ENCODE peak calls at places on chromosome 13, in six cellular contexts. F, O, R, Z, Q and M are unnamed samples.
A peak's percentile ranks its signal among the peaks of the same experiment; 100 is the strongest.

GRCh38 chr13:105719861-105720260 is 815.6 kb downstream of the EFNB2 start:
- DNase-seq in F (no peak), O (no peak), R (no peak), Z (no peak), Q (no peak), M (no peak)

GRCh38 chr13:111505175-111505777 is 184.8 kb downstream of the TEX29 start:
- DNase-seq in F (no peak), O (no peak), R (no peak), Z (no peak), Q (no peak), M (no peak)

GRCh38 chr13:106566682-106567420 is 1.1 kb downstream of the ARGLU1 start:
- DNase-seq in F (no peak), O (no peak), R (peak; percentile 71), Z (peak; percentile 64), Q (peak; percentile 78), M (peak; percentile 26)

GRCh38 chr13:33717775-33718174 is 100.2 kb upstream of the RFC3 start:
- DNase-seq in F (no peak), O (no peak), R (no peak), Z (no peak), Q (no peak), M (no peak)

GRCh38 chr13:30850204-30850866 is 55.7 kb upstream of the MEDAG start:
- DNase-seq in F (no peak), O (no peak), R (peak; percentile 47), Z (peak; percentile 66), Q (no peak), M (no peak)

GRCh38 chr13:99766641-99767045 is 204.9 kb downstream of the ZIC5 start:
- DNase-seq in F (no peak), O (no peak), R (no peak), Z (no peak), Q (no peak), M (peak; percentile 3)

GRCh38 chr13:34371645-34372044 is 553.7 kb downstream of the RFC3 start:
- DNase-seq in F (no peak), O (no peak), R (no peak), Z (no peak), Q (no peak), M (no peak)

GRCh38 chr13:27466513-27466912 is 16.1 kb upstream of the MTIF3 start:
- DNase-seq in F (no peak), O (no peak), R (no peak), Z (no peak), Q (no peak), M (no peak)

GRCh38 chr13:89380101-89380500 is 1708.9 kb downstream of the SLITRK5 start:
- DNase-seq in F (no peak), O (no peak), R (no peak), Z (no peak), Q (no peak), M (no peak)

GRCh38 chr13:21675095-21676007 is 4.5 kb downstream of the FGF9 start:
- DNase-seq in F (no peak), O (no peak), R (no peak), Z (no peak), Q (peak; percentile 70), M (no peak)

GRCh38 chr13:36288794-36289391 is 8.7 kb downstream of the CCDC169 start:
- DNase-seq in F (no peak), O (no peak), R (no peak), Z (no peak), Q (no peak), M (no peak)

GRCh38 chr13:80215368-80215767 is 125.6 kb downstream of the SPRY2 start:
- DNase-seq in F (no peak), O (peak; percentile 57), R (peak; percentile 20), Z (no peak), Q (no peak), M (no peak)

GRCh38 chr13:30154931-30155330 is 152.4 kb downstream of the KATNAL1 start:
- DNase-seq in F (no peak), O (no peak), R (no peak), Z (no peak), Q (no peak), M (no peak)

GRCh38 chr13:103605546-103606326 is 539.5 kb upstream of the SLC10A2 start:
- DNase-seq in F (no peak), O (no peak), R (no peak), Z (no peak), Q (no peak), M (no peak)

GRCh38 chr13:59236979-59237378 is 926.7 kb downstream of the DIAPH3 start:
- DNase-seq in F (no peak), O (no peak), R (no peak), Z (no peak), Q (no peak), M (no peak)

GRCh38 chr13:93996471-93996870 is 483.0 kb downstream of the DCT start:
- DNase-seq in F (no peak), O (no peak), R (no peak), Z (no peak), Q (no peak), M (no peak)

GRCh38 chr13:28273919-28274318 is 135.6 kb downstream of the PAN3 start:
- DNase-seq in F (no peak), O (no peak), R (peak; percentile 3), Z (peak; percentile 4), Q (no peak), M (no peak)

GRCh38 chr13:99982021-99982740 is 597 bp downstream of the ZIC2 start:
- DNase-seq in F (no peak), O (no peak), R (no peak), Z (no peak), Q (no peak), M (no peak)

GRCh38 chr13:38624822-38625221 is 62.1 kb upstream of the FREM2 start:
- DNase-seq in F (no peak), O (no peak), R (no peak), Z (no peak), Q (no peak), M (no peak)
- H3K4me3 ChIP-seq in F (no peak overlapping the region), O (no peak overlapping the region), R (no peak overlapping the region), Z (no peak overlapping the region), Q (no peak overlapping the region), M (no peak overlapping the region)

GRCh38 chr13:101514695-101515275 is 62.3 kb downstream of the ITGBL1 start:
- DNase-seq in F (peak; percentile 63), O (no peak), R (peak; percentile 68), Z (peak; percentile 80), Q (no peak), M (peak; percentile 48)
- TF ChIP-seq CTCF in F (peak; percentile 68), O (peak; percentile 53), R (peak; percentile 62), Z (peak; percentile 67), Q (no peak), M (peak; percentile 58)

GRCh38 chr13:23469901-23470525 is 36.5 kb upstream of the SACS start:
- DNase-seq in F (no peak), O (peak; percentile 94), R (no peak), Z (peak; percentile 8), Q (no peak), M (peak; percentile 89)

GRCh38 chr13:23467932-23468278 is 34.4 kb upstream of the SACS start:
- DNase-seq in F (no peak), O (no peak), R (no peak), Z (no peak), Q (no peak), M (no peak)

GRCh38 chr13:23468811-23469210 is 35.3 kb upstream of the SACS start:
- DNase-seq in F (no peak), O (no peak), R (no peak), Z (no peak), Q (no peak), M (no peak)

GRCh38 chr13:23466144-23467002 is 32.9 kb upstream of the SACS start:
- DNase-seq in F (peak; percentile 67), O (no peak), R (peak; percentile 86), Z (peak; percentile 78), Q (peak; percentile 62), M (peak; percentile 61)

GRCh38 chr13:23467048-23467931 is 33.8 kb upstream of the SACS start:
- DNase-seq in F (no peak), O (no peak), R (no peak), Z (peak; percentile 44), Q (no peak), M (peak; percentile 92)
- H3K4me3 ChIP-seq in F (no peak overlapping the region), O (peak overlapping the region; percentile 29), R (no peak overlapping the region), Z (no peak overlapping the region), Q (no peak overlapping the region), M (peak overlapping the region; percentile 38)

DNA sequence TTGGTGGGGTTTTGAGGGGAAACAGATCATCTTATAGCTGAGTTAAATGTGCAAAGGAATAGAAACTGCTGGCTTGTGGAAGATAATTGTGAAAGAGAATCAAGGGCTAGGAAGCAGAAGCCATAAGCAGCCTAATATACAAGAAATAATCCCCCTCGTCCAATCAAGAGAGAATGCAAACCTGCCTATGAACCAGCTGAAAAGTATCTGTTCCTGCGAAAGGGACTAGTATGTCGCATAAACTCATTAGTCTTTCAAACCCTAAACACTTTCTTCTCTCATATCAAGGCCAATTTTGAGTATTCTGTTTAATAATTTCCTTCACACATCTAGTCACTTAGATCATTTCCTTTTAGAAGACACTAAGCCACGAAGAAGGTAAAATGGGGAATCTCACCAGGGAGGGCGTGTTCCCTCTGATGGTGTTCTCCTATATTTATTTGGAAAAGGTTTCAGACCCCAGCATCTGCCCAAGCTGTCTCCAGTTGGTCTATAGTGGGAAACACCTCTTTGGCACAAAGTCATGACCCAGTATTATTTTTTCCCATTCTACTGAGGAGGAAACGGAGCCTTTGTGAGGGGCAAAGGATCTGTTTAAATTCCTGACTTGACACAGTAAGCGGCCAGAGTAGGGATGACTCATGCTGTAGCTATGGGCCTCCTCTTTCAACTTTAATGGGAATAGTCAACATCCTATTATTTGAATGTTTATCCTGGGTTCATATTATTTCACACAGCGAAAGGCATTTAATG is 126.3 kb downstream of the FOXO1 start:
- DNase-seq in F (peak; percentile 91), O (peak; percentile 49), R (peak; percentile 89), Z (peak; percentile 78), Q (no peak), M (peak; percentile 78)
- TF ChIP-seq CTCF in F (no peak), O (no peak), R (no peak), Z (no peak), Q (no peak), M (no peak)

DNA sequence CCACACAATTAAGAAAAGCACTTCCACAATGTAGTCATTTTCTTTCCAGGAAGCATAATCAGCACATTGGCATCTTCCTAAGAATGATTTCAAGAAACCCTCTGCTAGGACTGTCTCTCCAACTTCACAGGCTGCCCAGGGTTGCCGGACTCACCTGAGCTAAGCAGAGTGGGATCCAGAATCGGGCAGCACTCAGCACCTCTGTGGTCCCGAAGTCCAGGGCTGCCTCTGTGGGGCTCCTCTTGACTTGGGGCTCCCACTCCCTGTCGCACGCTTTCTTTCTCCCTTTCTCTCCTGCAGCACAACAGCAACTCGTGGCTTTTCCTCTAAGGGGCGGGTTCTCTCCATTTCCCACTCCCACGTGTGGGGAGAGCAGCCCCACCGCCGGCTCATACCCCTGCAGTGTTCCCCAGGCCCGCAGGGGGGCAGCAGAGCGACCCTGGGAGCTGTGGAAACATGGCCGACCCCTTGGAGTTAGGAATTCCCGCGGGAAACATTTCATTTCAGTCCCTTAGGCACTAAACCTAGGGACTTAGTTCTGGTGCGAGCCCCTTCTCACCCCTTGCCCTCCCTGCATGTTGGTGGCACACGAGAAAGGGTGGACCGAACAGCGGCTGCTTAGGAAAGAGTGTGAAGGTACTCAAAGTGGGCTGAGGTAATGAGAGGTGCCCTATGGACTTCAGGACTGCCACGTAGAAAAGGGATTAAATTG is at the start of gene TMEM272:
- DNase-seq in F (no peak), O (no peak), R (peak; percentile 60), Z (peak; percentile 34), Q (no peak), M (no peak)
- H3K4me3 ChIP-seq in F (no peak within 1 kb of the TSS), O (no peak within 1 kb of the TSS), R (no peak within 1 kb of the TSS), Z (no peak within 1 kb of the TSS), Q (no peak within 1 kb of the TSS), M (no peak within 1 kb of the TSS)